ENCODE peak calls at places on chromosomes 3 and 15, in nine cellular contexts. W is AG09319, U is HL-60, O is hepatocyte, P is body of pancreas, Y is MCF 10A, H is Peyer's patch, V is WTC11, A is MM.1S. S is an unnamed sample.

GRCh38 chr3:17412950-17413530 is 329.4 kb downstream of the TBC1D5 start:
- DNase-seq in W (peak), U (peak), O (peak), P (no peak), Y (peak), H (peak), V (no peak), A (peak), S (no peak)

GRCh38 chr3:112101946-112102345 is 15.8 kb downstream of the C3orf52 start:
- DNase-seq in W (no peak), U (no peak), O (no peak), P (no peak), Y (peak), H (no peak), V (no peak), A (no peak), S (no peak)

GRCh38 chr15:37765809-37766208 is 168.6 kb upstream of the TMCO5A start:
- DNase-seq in W (no peak), U (peak), O (peak), P (no peak), Y (no peak), H (peak), V (no peak), A (peak), S (peak)

GRCh38 chr15:80419546-80419945 is 15.4 kb downstream of the ARNT2 start:
- DNase-seq in W (no peak), U (no peak), O (no peak), P (peak), Y (no peak), H (no peak), V (no peak), A (no peak), S (no peak)

GRCh38 chr3:194984624-194985023 is 286.3 kb downstream of the XXYLT1 start:
- DNase-seq in W (no peak), U (no peak), O (peak), P (no peak), Y (no peak), H (no peak), V (no peak), A (no peak), S (no peak)

GRCh38 chr15:85500060-85500708 is 119.8 kb downstream of the AKAP13 start:
- DNase-seq in W (no peak), U (no peak), O (no peak), P (no peak), Y (no peak), H (no peak), V (no peak), A (no peak), S (no peak)

GRCh38 chr3:150479370-150479769 is 66.9 kb downstream of the SERP1 start:
- DNase-seq in W (no peak), U (no peak), O (no peak), P (no peak), Y (no peak), H (no peak), V (no peak), A (no peak), S (no peak)

GRCh38 chr3:170734737-170735070 is 135.3 kb downstream of the RPL22L1 start:
- DNase-seq in W (no peak), U (no peak), O (no peak), P (no peak), Y (no peak), H (no peak), V (no peak), A (no peak), S (no peak)

GRCh38 chr15:82129769-82130168 is 84.0 kb upstream of the MEX3B start:
- DNase-seq in W (peak), U (no peak), O (peak), P (no peak), Y (no peak), H (no peak), V (no peak), A (no peak), S (no peak)
- TF ChIP-seq CTCF in W (no peak), U (no peak), O (no peak), P (no peak), Y (no peak), H (no peak), V (no peak), A (no peak), S (no peak)

DNA sequence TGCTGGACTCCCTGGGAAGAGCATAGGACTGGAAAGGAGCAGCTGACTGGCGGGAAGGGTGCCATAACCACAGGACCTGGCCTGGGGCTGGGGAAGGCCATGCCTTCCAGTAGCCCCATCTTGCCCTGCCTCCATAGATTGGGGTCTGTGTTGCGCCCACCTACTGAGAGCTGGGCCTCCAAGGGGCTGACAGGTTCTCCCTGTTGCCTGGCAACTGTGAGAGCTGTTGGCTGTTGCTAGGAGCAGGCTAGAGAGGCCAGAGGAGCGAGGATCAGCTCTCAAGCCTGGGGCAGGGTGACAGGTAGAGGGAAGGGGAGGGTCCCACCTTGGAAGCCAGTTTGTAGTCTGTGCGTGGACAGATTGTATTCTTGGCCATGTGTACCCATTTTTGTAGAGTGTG is 2.8 kb upstream of the GNAI2 start:
- DNase-seq in W (no peak), U (no peak), O (no peak), P (no peak), Y (no peak), H (peak), V (no peak), A (no peak), S (no peak)
- TF ChIP-seq CTCF in W (no peak), U (no peak), O (no peak), P (no peak), Y (no peak), H (no peak), V (no peak), A (no peak), S (no peak)

GRCh38 chr3:84318273-84318809 is 640.4 kb upstream of the CADM2 start:
- DNase-seq in W (no peak), U (no peak), O (peak), P (no peak), Y (no peak), H (no peak), V (peak), A (no peak), S (no peak)
- TF ChIP-seq CTCF in W (no peak), U (no peak), O (no peak), P (no peak), Y (no peak), H (no peak), V (no peak), A (no peak), S (no peak)

GRCh38 chr3:133457465-133458067 is 57.7 kb downstream of the BFSP2 start:
- DNase-seq in W (no peak), U (peak), O (no peak), P (no peak), Y (peak), H (no peak), V (no peak), A (no peak), S (no peak)
- TF ChIP-seq CTCF in W (no peak), U (no peak), O (peak), P (no peak), Y (no peak), H (no peak), V (no peak), A (peak), S (peak)

GRCh38 chr15:87268675-87269074 is 987.9 kb downstream of the NTRK3 start:
- DNase-seq in W (no peak), U (no peak), O (no peak), P (no peak), Y (no peak), H (no peak), V (no peak), A (no peak), S (no peak)
- TF ChIP-seq CTCF in W (no peak), U (no peak), O (no peak), P (no peak), Y (no peak), H (no peak), V (no peak), A (no peak), S (no peak)